ENCODE peak calls at places on chromosomes 12 and 14, in five cellular contexts. H is cardiac muscle cell, P is GM23248, S is IMR-90, Q is tibial artery. J is an unnamed sample.

GRCh38 chr12:120015313-120015712 is 26.3 kb downstream of the BICDL1 start:
- DNase-seq in H (no peak), P (no peak), S (no peak), Q (no peak), J (no peak)

GRCh38 chr12:102879144-102879763 is 37.8 kb downstream of the PAH start:
- DNase-seq in H (peak; percentile 24), P (peak; percentile 78), S (peak; percentile 6), Q (peak; percentile 72), J (peak; percentile 22)

GRCh38 chr14:95468416-95469133 is 47.9 kb downstream of the SYNE3 start:
- DNase-seq in H (no peak), P (no peak), S (no peak), Q (no peak), J (no peak)

GRCh38 chr14:32319368-32320049 is 9.6 kb upstream of the AKAP6 start:
- DNase-seq in H (no peak), P (no peak), S (no peak), Q (no peak), J (no peak)

GRCh38 chr12:111783046-111783445 is 16.3 kb downstream of the ALDH2 start:
- DNase-seq in H (no peak), P (no peak), S (no peak), Q (no peak), J (no peak)

GRCh38 chr14:74358176-74358829 is 10.0 kb downstream of the VRTN start:
- DNase-seq in H (no peak), P (no peak), S (no peak), Q (no peak), J (no peak)

GRCh38 chr14:23544511-23545447 is 6.8 kb downstream of the ZFHX2 start:
- DNase-seq in H (peak; percentile 20), P (peak; percentile 24), S (no peak), Q (no peak), J (peak; percentile 61)

GRCh38 chr14:95886366-95886765 is 9.7 kb downstream of the TUNAR start:
- DNase-seq in H (no peak), P (no peak), S (no peak), Q (no peak), J (no peak)

GRCh38 chr14:59189822-59190368 is 1.4 kb downstream of the DAAM1 start:
- DNase-seq in H (peak; percentile 80), P (peak; percentile 98), S (peak; percentile 91), Q (peak; percentile 94), J (peak; percentile 81)

GRCh38 chr12:64707362-64707761 is 51.8 kb downstream of the GNS start:
- DNase-seq in H (no peak), P (no peak), S (no peak), Q (no peak), J (no peak)

GRCh38 chr12:89566615-89567014 is 40.8 kb upstream of the POC1B start:
- DNase-seq in H (peak; percentile 4), P (peak; percentile 77), S (peak; percentile 56), Q (no peak), J (no peak)

GRCh38 chr14:72558721-72559120 is 335.2 kb downstream of the DPF3 start:
- DNase-seq in H (no peak), P (peak; percentile 71), S (peak; percentile 56), Q (no peak), J (no peak)

GRCh38 chr12:3014641-3015040 is 55.4 kb downstream of the TEAD4 start:
- DNase-seq in H (no peak), P (no peak), S (no peak), Q (no peak), J (peak; percentile 27)
- H3K36me3 ChIP-seq in H (no peaks in the 10 kb centered on the region), P (no peaks in the 10 kb centered on the region), S (peaks cover 6% of the 10 kb centered on the region), Q (peaks cover 70% of the 10 kb centered on the region), J (peaks cover 15% of the 10 kb centered on the region)

GRCh38 chr14:79437951-79438350 is 773.4 kb downstream of the DIO2 start:
- DNase-seq in H (no peak), P (no peak), S (no peak), Q (no peak), J (no peak)
- H3K9me3 ChIP-seq in H (no peaks in the 10 kb centered on the region), P (no peaks in the 10 kb centered on the region), S (no peaks in the 10 kb centered on the region), Q (no peaks in the 10 kb centered on the region), J (no peaks in the 10 kb centered on the region)

DNA sequence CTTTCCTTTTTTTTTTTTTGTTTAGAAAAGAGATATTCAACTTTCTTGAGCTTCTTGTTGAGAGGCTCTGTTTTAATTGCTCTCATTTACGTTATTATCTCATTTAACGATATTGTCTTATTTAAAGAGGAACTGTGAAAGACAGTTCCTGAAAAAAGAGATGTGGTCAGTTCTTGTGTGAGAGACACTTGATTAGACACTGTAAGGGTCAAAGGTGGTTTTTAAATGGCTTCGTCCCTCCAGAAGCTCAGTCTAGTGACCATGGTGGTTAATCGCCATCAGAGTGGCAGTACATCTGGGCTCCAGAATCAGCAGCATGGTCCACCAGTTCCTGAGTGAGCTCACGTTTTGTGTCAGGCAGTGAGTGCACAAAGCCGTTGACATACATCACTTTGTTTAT is 57.9 kb upstream of the KCNA5 start:
- DNase-seq in H (no peak), P (no peak), S (no peak), Q (no peak), J (no peak)
- H3K27me3 ChIP-seq in H (peaks cover 10% of the 10 kb centered on the region), P (peaks cover 20% of the 10 kb centered on the region), S (peaks cover 20% of the 10 kb centered on the region), Q (peaks cover 44% of the 10 kb centered on the region), J (peaks cover 89% of the 10 kb centered on the region)

GRCh38 chr12:50442178-50442908 is 41.7 kb downstream of the LARP4 start:
- DNase-seq in H (no peak), P (peak; percentile 4), S (no peak), Q (no peak), J (no peak)
- H3K36me3 ChIP-seq in H (peaks cover 84% of the 10 kb centered on the region), P (peaks cover 81% of the 10 kb centered on the region), S (peaks cover 32% of the 10 kb centered on the region), Q (peaks cover 85% of the 10 kb centered on the region), J (peaks cover 94% of the 10 kb centered on the region)

GRCh38 chr14:105864651-105865265 is 338.4 kb downstream of the TMEM121 start:
- DNase-seq in H (no peak), P (no peak), S (no peak), Q (peak; percentile 62), J (peak; percentile 6)
- H3K9me3 ChIP-seq in H (no peaks in the 10 kb centered on the region), P (no peaks in the 10 kb centered on the region), S (peaks cover 59% of the 10 kb centered on the region), Q (peaks cover 4% of the 10 kb centered on the region), J (no peaks in the 10 kb centered on the region)

GRCh38 chr14:60642270-60642789 is 6.9 kb downstream of the SIX1 start:
- DNase-seq in H (no peak), P (no peak), S (no peak), Q (no peak), J (no peak)
- H3K27me3 ChIP-seq in H (peaks cover 100% of the 10 kb centered on the region), P (no peaks in the 10 kb centered on the region), S (no peaks in the 10 kb centered on the region), Q (peaks cover 10% of the 10 kb centered on the region), J (peaks cover 100% of the 10 kb centered on the region)

GRCh38 chr14:25239170-25239569 is 189.2 kb upstream of the STXBP6 start:
- DNase-seq in H (no peak), P (no peak), S (no peak), Q (no peak), J (no peak)

GRCh38 chr14:25233613-25234012 is 183.7 kb upstream of the STXBP6 start:
- DNase-seq in H (no peak), P (peak; percentile 1), S (no peak), Q (no peak), J (no peak)

DNA sequence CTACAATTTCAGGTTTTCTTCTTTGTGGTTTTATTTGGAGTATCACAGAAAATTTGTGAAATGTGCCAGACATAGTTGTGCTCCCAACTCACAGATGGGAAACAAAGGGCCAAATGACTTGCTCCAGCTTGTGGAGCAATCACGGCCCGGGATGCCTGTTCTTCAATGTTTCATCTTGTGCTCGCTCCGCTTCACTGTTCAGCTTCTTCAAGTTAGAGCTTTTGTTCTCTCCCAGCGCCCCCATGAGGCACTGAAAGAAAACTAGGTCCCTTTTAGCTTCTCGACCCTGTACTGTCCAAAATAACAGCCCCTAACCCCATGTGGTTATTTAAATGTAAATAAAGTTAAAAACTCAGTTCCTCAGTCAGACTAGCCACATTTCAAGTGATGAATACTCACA is 187.9 kb upstream of the STXBP6 start:
- DNase-seq in H (peak; percentile 40), P (peak; percentile 51), S (peak; percentile 2), Q (no peak), J (no peak)
- H3K36me3 ChIP-seq in H (no peaks in the 10 kb centered on the region), P (no peaks in the 10 kb centered on the region), S (no peaks in the 10 kb centered on the region), Q (no peaks in the 10 kb centered on the region), J (no peaks in the 10 kb centered on the region)

GRCh38 chr14:98623806-98624430 is 648.1 kb downstream of the BCL11B start:
- DNase-seq in H (no peak), P (no peak), S (no peak), Q (no peak), J (no peak)
- H3K9me3 ChIP-seq in H (no peaks in the 10 kb centered on the region), P (no peaks in the 10 kb centered on the region), S (peaks cover 9% of the 10 kb centered on the region), Q (peaks cover 6% of the 10 kb centered on the region), J (peaks cover 70% of the 10 kb centered on the region)

GRCh38 chr12:53696655-53697321 is 20.9 kb upstream of the ATP5MC2 start:
- DNase-seq in H (no peak), P (no peak), S (no peak), Q (no peak), J (no peak)

GRCh38 chr12:53700567-53700966 is 24.7 kb upstream of the ATP5MC2 start:
- DNase-seq in H (no peak), P (peak; percentile 22), S (no peak), Q (no peak), J (no peak)

GRCh38 chr12:53699673-53700015 is 23.8 kb upstream of the ATP5MC2 start:
- DNase-seq in H (no peak), P (no peak), S (no peak), Q (no peak), J (no peak)

GRCh38 chr12:53701518-53702264 is 25.6 kb downstream of the CALCOCO1 start:
- DNase-seq in H (peak; percentile 76), P (peak; percentile 84), S (peak; percentile 66), Q (peak; percentile 90), J (peak; percentile 80)

DNA sequence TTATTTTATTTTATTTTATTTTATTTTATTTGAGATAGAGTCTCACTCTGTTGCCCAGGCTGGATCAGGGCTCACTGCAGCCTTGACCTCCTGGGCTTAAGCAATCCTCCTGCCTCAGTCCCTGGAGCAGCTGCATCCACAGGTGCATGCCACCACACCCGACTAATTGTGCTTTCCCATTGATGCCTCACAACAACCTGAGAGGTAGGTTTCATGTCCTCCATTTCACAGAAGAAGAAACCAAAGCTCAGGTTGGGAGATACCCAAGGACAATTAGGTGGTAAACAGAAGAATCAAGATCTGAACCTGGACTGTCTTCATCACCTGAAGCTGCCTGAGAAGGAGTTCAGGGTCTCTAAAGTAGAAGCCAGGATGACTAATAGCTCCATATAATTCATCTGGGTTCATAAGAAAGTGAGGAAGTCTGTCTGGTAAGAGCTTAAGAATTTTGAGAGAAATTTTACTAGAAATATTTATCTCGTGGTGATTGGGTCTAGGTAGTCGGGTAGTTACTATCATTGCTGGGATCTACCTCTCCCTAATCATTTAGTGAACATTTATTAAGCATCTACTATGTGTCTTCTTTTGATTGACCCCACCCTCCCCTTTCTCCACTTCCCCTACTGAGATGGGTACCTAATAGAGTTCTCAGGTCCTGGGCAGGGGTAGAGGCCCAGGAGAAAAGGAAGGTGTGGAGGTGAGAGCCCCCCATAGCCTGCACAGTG is 23.2 kb upstream of the ATP5MC2 start:
- DNase-seq in H (no peak), P (no peak), S (no peak), Q (no peak), J (no peak)
- H3K27me3 ChIP-seq in H (peaks cover 92% of the 10 kb centered on the region), P (peaks cover 46% of the 10 kb centered on the region), S (peaks cover 68% of the 10 kb centered on the region), Q (peaks cover 77% of the 10 kb centered on the region), J (peaks cover 85% of the 10 kb centered on the region)

J was measured in left ventricle myocardium inferior.